ENCODE peak calls at places on chromosomes 6 and 20, in seven cellular contexts. T, V, E, X, Q, S and H are unnamed samples.

GRCh38 chr6:1901556-1901955 is 291.8 kb downstream of the FOXC1 start:
- DNase-seq in X (no peak), Q (no peak), V (peak), T (peak), E (no peak), S (peak), H (no peak)

GRCh38 chr20:58011106-58011946 is 217.1 kb downstream of the ANKRD60 start:
- DNase-seq in T (no peak), E (peak), Q (no peak), X (no peak), V (no peak), S (no peak), H (peak)

GRCh38 chr6:14292119-14292518 is 174.5 kb downstream of the CD83 start:
- DNase-seq in X (no peak), Q (no peak), E (no peak), S (no peak), V (no peak), T (peak), H (no peak)

GRCh38 chr6:72798196-72798595 is 176.3 kb downstream of the KCNQ5 start:
- DNase-seq in Q (no peak), E (no peak), X (no peak), V (peak), S (peak), T (peak), H (no peak)

GRCh38 chr6:169167581-169168301 is 85.9 kb downstream of the THBS2 start:
- DNase-seq in T (no peak), X (peak), S (no peak), V (peak), Q (peak), E (peak), H (no peak)

GRCh38 chr20:56572178-56572577 is 39.1 kb downstream of the FAM209B start:
- DNase-seq in X (no peak), E (no peak), S (peak), Q (no peak), V (peak), T (peak), H (no peak)

GRCh38 chr6:131182991-131183425 is 47.7 kb downstream of the AKAP7 start:
- DNase-seq in Q (no peak), E (no peak), S (peak), T (peak), X (no peak), V (peak), H (no peak)

GRCh38 chr6:155171747-155172191 is 92.0 kb upstream of the CLDN20 start:
- DNase-seq in Q (no peak), E (no peak), V (peak), S (peak), X (no peak), T (no peak), H (no peak)

GRCh38 chr6:72579865-72580264 is 42.0 kb upstream of the KCNQ5 start:
- DNase-seq in E (no peak), V (no peak), S (peak), Q (no peak), X (no peak), T (peak), H (no peak)

GRCh38 chr20:44231713-44232468 is 15.2 kb upstream of the GDAP1L1 start:
- DNase-seq in Q (no peak), T (no peak), E (no peak), V (peak), S (no peak), X (no peak), H (peak)

GRCh38 chr6:139146317-139146726 is 11.4 kb downstream of the HECA start:
- DNase-seq in T (no peak), E (no peak), Q (no peak), X (no peak), S (no peak), V (no peak), H (no peak)

GRCh38 chr20:45479822-45480221 is 10.3 kb downstream of the WFDC2 start:
- DNase-seq in V (no peak), T (no peak), X (no peak), S (no peak), Q (no peak), E (no peak), H (no peak)

GRCh38 chr20:40706977-40707582 is 18.0 kb upstream of the MAFB start:
- DNase-seq in E (no peak), Q (no peak), S (peak), T (no peak), X (no peak), V (no peak), H (peak)

GRCh38 chr6:26537160-26537845 is 863 bp upstream of the HMGN4 start:
- DNase-seq in Q (peak), T (peak), S (peak), V (peak), X (peak), E (peak), H (peak)

GRCh38 chr6:12870033-12870432 is 153.5 kb downstream of the PHACTR1 start:
- DNase-seq in Q (no peak), T (no peak), S (no peak), E (no peak), V (no peak), X (no peak), H (no peak)

GRCh38 chr6:165665384-165665672 is 2.3 kb upstream of the PDE10A start:
- DNase-seq in T (no peak), Q (no peak), E (no peak), V (no peak), X (no peak), S (no peak), H (no peak)

GRCh38 chr6:164417537-164417936 is 891.9 kb downstream of the C6orf118 start:
- DNase-seq in Q (no peak), E (no peak), V (peak), T (no peak), X (no peak), S (no peak), H (no peak)

GRCh38 chr6:7878401-7878964 is 32.1 kb downstream of the TXNDC5 start:
- DNase-seq in X (no peak), Q (no peak), T (no peak), E (no peak), S (no peak), V (no peak), H (no peak)

GRCh38 chr6:44667226-44667625 is 279.7 kb downstream of the CDC5L start:
- DNase-seq in X (no peak), Q (no peak), T (no peak), E (no peak), V (peak), S (peak), H (no peak)

GRCh38 chr6:1424306-1424927 is 35.0 kb downstream of the FOXF2 start:
- DNase-seq in V (peak), E (no peak), T (peak), Q (peak), S (peak), X (no peak), H (no peak)

GRCh38 chr20:48214601-48215000 is 429.3 kb upstream of the SULF2 start:
- DNase-seq in E (no peak), T (no peak), X (no peak), S (no peak), Q (no peak), V (no peak), H (no peak)

GRCh38 chr6:143806282-143807102 is 36.6 kb upstream of the LTV1 start:
- DNase-seq in Q (peak), E (no peak), X (no peak), T (peak), V (peak), S (peak), H (no peak)

GRCh38 chr6:120871416-120872261 is 462.6 kb downstream of the TBC1D32 start:
- DNase-seq in V (no peak), S (no peak), X (no peak), Q (no peak), E (no peak), T (no peak), H (peak)

GRCh38 chr6:21804941-21805610 is 211.5 kb downstream of the SOX4 start:
- DNase-seq in E (no peak), V (peak), X (no peak), S (no peak), T (no peak), Q (no peak), H (no peak)

GRCh38 chr6:110541701-110542309 is 65.4 kb upstream of the SLC22A16 start:
- DNase-seq in S (no peak), E (no peak), T (no peak), V (no peak), Q (no peak), X (no peak), H (no peak)

GRCh38 chr6:159422041-159422984 is 253.1 kb downstream of the FNDC1 start:
- DNase-seq in X (no peak), Q (no peak), V (peak), S (no peak), T (no peak), E (no peak), H (no peak)

GRCh38 chr20:62296724-62297448 is 5.9 kb upstream of the ADRM1 start:
- DNase-seq in E (no peak), T (no peak), V (no peak), X (no peak), S (no peak), Q (no peak), H (peak)

GRCh38 chr6:130215526-130215925 is 7.2 kb downstream of the SAMD3 start:
- DNase-seq in V (no peak), S (no peak), Q (no peak), T (no peak), X (no peak), E (no peak), H (no peak)

GRCh38 chr20:63829943-63830820 is 882 bp downstream of the ZBTB46 start:
- DNase-seq in V (peak), Q (peak), E (no peak), S (peak), X (no peak), T (peak), H (peak)

GRCh38 chr20:58691405-58691772 is 1.2 kb upstream of the NPEPL1 start:
- DNase-seq in V (no peak), E (no peak), X (no peak), T (no peak), Q (no peak), S (no peak), H (peak)

GRCh38 chr20:52060794-52061714 is 130.5 kb downstream of the ZFP64 start:
- DNase-seq in E (no peak), V (peak), Q (no peak), S (peak), T (peak), X (no peak), H (no peak)

GRCh38 chr20:59123011-59123676 is 40.5 kb upstream of the ZNF831 start:
- DNase-seq in E (no peak), X (no peak), T (no peak), V (no peak), S (no peak), Q (no peak), H (no peak)

GRCh38 chr6:24428615-24429014 is 25.9 kb downstream of the MRS2 start:
- DNase-seq in Q (no peak), E (no peak), S (peak), X (no peak), T (peak), V (peak), H (no peak)

GRCh38 chr20:9615766-9616454 is 101.5 kb downstream of the LAMP5 start:
- DNase-seq in V (no peak), E (no peak), Q (peak), X (no peak), S (no peak), T (no peak), H (no peak)

GRCh38 chr20:52683761-52684160 is 288.4 kb upstream of the TSHZ2 start:
- DNase-seq in X (no peak), E (no peak), S (no peak), V (no peak), T (no peak), Q (no peak), H (no peak)

GRCh38 chr6:54267798-54268197 is 40.4 kb upstream of the TINAG start:
- DNase-seq in E (no peak), S (peak), T (peak), V (peak), Q (peak), X (no peak), H (no peak)

GRCh38 chr20:46683939-46684750 is 5.1 kb downstream of the TP53RK start:
- DNase-seq in S (peak), V (peak), Q (no peak), E (peak), T (peak), X (peak), H (peak)